ENCODE peak calls at places on chromosomes 13 and 19, in four cellular contexts. One of them, this sample, is unnamed.

GRCh38 chr19:10471909-10472308 is 31.2 kb downstream of the KEAP1 start:
- DNase-seq in fibroblast of mammary gland: peak
- DNase-seq in NB4: peak
- DNase-seq in astrocyte of the spinal cord: peak
- DNase-seq in this sample: peak

GRCh38 chr13:113224486-113224885 is 15.1 kb downstream of the CUL4A start:
- DNase-seq in fibroblast of mammary gland: no peak
- DNase-seq in NB4: no peak
- DNase-seq in astrocyte of the spinal cord: no peak
- DNase-seq in this sample: no peak

GRCh38 chr19:4580021-4580901 is 20.8 kb upstream of the SEMA6B start:
- DNase-seq in fibroblast of mammary gland: no peak
- DNase-seq in NB4: no peak
- DNase-seq in astrocyte of the spinal cord: no peak
- DNase-seq in this sample: no peak

GRCh38 chr19:21581646-21582045 is 76.2 kb downstream of the ZNF429 start:
- DNase-seq in fibroblast of mammary gland: no peak
- DNase-seq in NB4: no peak
- DNase-seq in astrocyte of the spinal cord: no peak
- DNase-seq in this sample: no peak

GRCh38 chr13:48562296-48563066 is 29.6 kb upstream of the RCBTB2 start:
- DNase-seq in fibroblast of mammary gland: no peak
- DNase-seq in NB4: peak
- DNase-seq in astrocyte of the spinal cord: no peak
- DNase-seq in this sample: no peak

GRCh38 chr19:308471-309205 is 17.4 kb upstream of the PLPP2 start:
- DNase-seq in fibroblast of mammary gland: no peak
- DNase-seq in NB4: no peak
- DNase-seq in astrocyte of the spinal cord: no peak
- DNase-seq in this sample: no peak

GRCh38 chr19:4352701-4353121 is 9.3 kb downstream of the MPND start:
- DNase-seq in fibroblast of mammary gland: peak
- DNase-seq in NB4: peak
- DNase-seq in astrocyte of the spinal cord: peak
- DNase-seq in this sample: peak

GRCh38 chr19:12757544-12758274 is 6.1 kb downstream of the BEST2 start:
- DNase-seq in fibroblast of mammary gland: peak
- DNase-seq in NB4: peak
- DNase-seq in astrocyte of the spinal cord: peak
- DNase-seq in this sample: peak

GRCh38 chr13:102597029-102598015 is 536 bp downstream of the TPP2 start:
- DNase-seq in fibroblast of mammary gland: no peak
- DNase-seq in NB4: peak
- DNase-seq in astrocyte of the spinal cord: peak
- DNase-seq in this sample: peak

GRCh38 chr19:13729859-13730258 is 34.5 kb upstream of the MRI1 start:
- DNase-seq in fibroblast of mammary gland: peak
- DNase-seq in NB4: peak
- DNase-seq in astrocyte of the spinal cord: peak
- DNase-seq in this sample: no peak

GRCh38 chr13:76019421-76020044 is 383.4 kb downstream of the LMO7 start:
- DNase-seq in fibroblast of mammary gland: peak
- DNase-seq in NB4: peak
- DNase-seq in astrocyte of the spinal cord: peak
- DNase-seq in this sample: no peak

GRCh38 chr19:17716309-17716929 is 2.9 kb upstream of the MAP1S start:
- DNase-seq in fibroblast of mammary gland: no peak
- DNase-seq in NB4: peak
- DNase-seq in astrocyte of the spinal cord: no peak
- DNase-seq in this sample: no peak

GRCh38 chr13:27449936-27450828 is at the start of gene MTIF3:
- DNase-seq in fibroblast of mammary gland: peak
- DNase-seq in NB4: peak
- DNase-seq in astrocyte of the spinal cord: peak
- DNase-seq in this sample: peak
- TF ChIP-seq CTCF in fibroblast of mammary gland: no peak
- TF ChIP-seq CTCF in NB4: no peak
- TF ChIP-seq CTCF in astrocyte of the spinal cord: no peak
- TF ChIP-seq CTCF in this sample: no peak

GRCh38 chr19:49686503-49687088 is 2.8 kb upstream of the ADM5 start:
- DNase-seq in fibroblast of mammary gland: no peak
- DNase-seq in NB4: no peak
- DNase-seq in astrocyte of the spinal cord: no peak
- DNase-seq in this sample: no peak

GRCh38 chr19:49684983-49685553 is 4.3 kb upstream of the ADM5 start:
- DNase-seq in fibroblast of mammary gland: no peak
- DNase-seq in NB4: no peak
- DNase-seq in astrocyte of the spinal cord: no peak
- DNase-seq in this sample: no peak

GRCh38 chr19:49687150-49687549 is 2.2 kb upstream of the ADM5 start:
- DNase-seq in fibroblast of mammary gland: no peak
- DNase-seq in NB4: no peak
- DNase-seq in astrocyte of the spinal cord: no peak
- DNase-seq in this sample: no peak

GRCh38 chr19:49684251-49684982 is 5.0 kb upstream of the ADM5 start:
- DNase-seq in fibroblast of mammary gland: no peak
- DNase-seq in NB4: no peak
- DNase-seq in astrocyte of the spinal cord: no peak
- DNase-seq in this sample: no peak

GRCh38 chr19:49685845-49686332 is 3.5 kb upstream of the ADM5 start:
- DNase-seq in fibroblast of mammary gland: no peak
- DNase-seq in NB4: no peak
- DNase-seq in astrocyte of the spinal cord: no peak
- DNase-seq in this sample: no peak
- H3K4me3 ChIP-seq in fibroblast of mammary gland: no peak
- H3K4me3 ChIP-seq in NB4: no peak
- H3K4me3 ChIP-seq in astrocyte of the spinal cord: no peak
- H3K4me3 ChIP-seq in this sample: no peak

GRCh38 chr13:98470920-98471319 is 106.0 kb downstream of the STK24 start:
- DNase-seq in fibroblast of mammary gland: no peak
- DNase-seq in NB4: no peak
- DNase-seq in astrocyte of the spinal cord: no peak
- DNase-seq in this sample: no peak
- TF ChIP-seq CTCF in fibroblast of mammary gland: no peak
- TF ChIP-seq CTCF in NB4: no peak
- TF ChIP-seq CTCF in astrocyte of the spinal cord: no peak
- TF ChIP-seq CTCF in this sample: no peak

DNA sequence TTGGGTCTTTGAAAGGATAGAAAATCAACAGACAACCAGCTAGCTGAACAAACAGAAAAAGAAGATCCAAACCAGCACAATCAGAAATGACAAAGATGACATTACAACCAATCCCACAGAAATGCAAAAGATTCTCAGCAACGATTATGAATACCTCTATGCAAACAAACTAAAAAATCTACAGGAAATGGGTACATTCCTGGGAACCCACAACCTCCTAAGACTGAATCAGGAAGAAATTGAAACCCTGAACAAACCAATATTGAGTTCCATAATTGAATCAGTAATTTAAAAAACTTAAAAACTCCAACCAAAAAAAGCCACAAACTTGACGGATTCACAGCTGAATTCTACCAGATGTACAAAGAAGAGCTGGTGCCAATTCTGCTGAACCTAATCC is 20.9 kb upstream of the C1QTNF9B start:
- DNase-seq in fibroblast of mammary gland: no peak
- DNase-seq in NB4: no peak
- DNase-seq in astrocyte of the spinal cord: peak
- DNase-seq in this sample: no peak
- H3K4me3 ChIP-seq in fibroblast of mammary gland: no peak
- H3K4me3 ChIP-seq in NB4: no peak
- H3K4me3 ChIP-seq in astrocyte of the spinal cord: no peak
- H3K4me3 ChIP-seq in this sample: no peak